ENCODE peak calls at places on chromosomes 11 and 22, in seven cellular contexts. W is psoas muscle, K is stomach, C is endothelial cell of umbilical vein, X is cardiac muscle cell, N is OCI-LY7, D is ovary. Q is an unnamed sample. For H3K4me1, the result is how much of the 10 kb centered on the place peaks cover.

GRCh38 chr11:1656061-1656441 is 26.5 kb downstream of the KRTAP5-5 start:
- DNase-seq in N (no peak), W (no peak), K (peak), X (no peak), D (no peak), C (no peak), Q (peak)

GRCh38 chr11:113906038-113906437 is 1.4 kb downstream of the HTR3B start:
- DNase-seq in N (no peak), X (peak), K (peak), C (no peak), W (no peak), D (no peak), Q (peak)

GRCh38 chr11:78351979-78352731 is 65.5 kb downstream of the GAB2 start:
- DNase-seq in C (no peak), N (no peak), D (no peak), X (peak), W (no peak), K (no peak), Q (no peak)

GRCh38 chr11:35424157-35424945 is 5.0 kb upstream of the SLC1A2 start:
- DNase-seq in D (no peak), W (no peak), X (no peak), N (no peak), K (no peak), C (no peak), Q (no peak)

GRCh38 chr11:82980292-82980691 is 78.8 kb downstream of the DDIAS start:
- DNase-seq in W (no peak), N (no peak), D (no peak), X (no peak), K (no peak), C (peak), Q (no peak)

GRCh38 chr11:96426356-96427103 is 36.7 kb downstream of the JRKL start:
- DNase-seq in X (peak), W (no peak), D (no peak), C (peak), K (no peak), N (peak), Q (no peak)

GRCh38 chr11:114057605-114058004 is 1.9 kb upstream of the ZBTB16 start:
- DNase-seq in W (no peak), K (no peak), N (no peak), C (no peak), X (no peak), D (no peak), Q (no peak)

GRCh38 chr22:34877506-34877905 is 188.5 kb upstream of the ISX start:
- DNase-seq in C (no peak), X (no peak), K (no peak), D (no peak), N (no peak), W (no peak), Q (no peak)

GRCh38 chr11:10605941-10606381 is 37.5 kb upstream of the LYVE1 start:
- DNase-seq in C (peak), X (peak), K (peak), N (no peak), D (peak), W (peak), Q (no peak)

GRCh38 chr11:81267246-81267645 is 1466.4 kb downstream of the FAM181B start:
- DNase-seq in W (no peak), K (no peak), X (no peak), D (no peak), N (no peak), C (no peak), Q (no peak)

GRCh38 chr22:30325065-30325720 is 1.5 kb downstream of the TBC1D10A start:
- DNase-seq in W (peak), C (no peak), X (peak), D (peak), K (peak), N (no peak), Q (no peak)

GRCh38 chr22:41047741-41048140 is 44.7 kb upstream of the EP300 start:
- DNase-seq in W (no peak), K (no peak), C (no peak), X (no peak), N (no peak), D (no peak), Q (no peak)

GRCh38 chr22:17086301-17086700 is 1.5 kb downstream of the IL17RA start:
- DNase-seq in K (no peak), C (no peak), N (no peak), D (no peak), X (no peak), W (no peak), Q (no peak)

GRCh38 chr11:70268526-70268925 is 2.0 kb upstream of the PPFIA1 start:
- DNase-seq in D (no peak), X (no peak), K (no peak), W (no peak), N (no peak), C (no peak), Q (no peak)

GRCh38 chr11:1053121-1053901 is 16.8 kb upstream of the MUC6 start:
- DNase-seq in N (no peak), C (no peak), K (no peak), X (no peak), D (peak), W (peak), Q (no peak)

GRCh38 chr11:95791385-95792033 is 1.2 kb downstream of the CEP57 start:
- DNase-seq in D (no peak), C (no peak), W (no peak), N (no peak), X (no peak), K (no peak), Q (no peak)

GRCh38 chr11:12167098-12167999 is 57.0 kb downstream of the MICAL2 start:
- DNase-seq in K (no peak), W (no peak), X (no peak), C (peak), N (no peak), D (no peak), Q (peak)

GRCh38 chr22:40434101-40434500 is 63.7 kb downstream of the SGSM3 start:
- DNase-seq in W (no peak), C (no peak), D (no peak), N (no peak), K (no peak), X (no peak), Q (no peak)

GRCh38 chr11:134411887-134412507 is at the start of gene B3GAT1:
- DNase-seq in X (peak), W (no peak), K (no peak), D (peak), C (no peak), N (no peak), Q (no peak)

GRCh38 chr22:19607198-19608113 is 83.2 kb upstream of the CLDN5 start:
- DNase-seq in N (peak), C (peak), K (peak), D (peak), W (peak), X (no peak), Q (no peak)

GRCh38 chr11:115221461-115222069 is 282.6 kb downstream of the CADM1 start:
- DNase-seq in W (no peak), N (peak), K (no peak), C (no peak), D (no peak), X (no peak), Q (no peak)

DNA sequence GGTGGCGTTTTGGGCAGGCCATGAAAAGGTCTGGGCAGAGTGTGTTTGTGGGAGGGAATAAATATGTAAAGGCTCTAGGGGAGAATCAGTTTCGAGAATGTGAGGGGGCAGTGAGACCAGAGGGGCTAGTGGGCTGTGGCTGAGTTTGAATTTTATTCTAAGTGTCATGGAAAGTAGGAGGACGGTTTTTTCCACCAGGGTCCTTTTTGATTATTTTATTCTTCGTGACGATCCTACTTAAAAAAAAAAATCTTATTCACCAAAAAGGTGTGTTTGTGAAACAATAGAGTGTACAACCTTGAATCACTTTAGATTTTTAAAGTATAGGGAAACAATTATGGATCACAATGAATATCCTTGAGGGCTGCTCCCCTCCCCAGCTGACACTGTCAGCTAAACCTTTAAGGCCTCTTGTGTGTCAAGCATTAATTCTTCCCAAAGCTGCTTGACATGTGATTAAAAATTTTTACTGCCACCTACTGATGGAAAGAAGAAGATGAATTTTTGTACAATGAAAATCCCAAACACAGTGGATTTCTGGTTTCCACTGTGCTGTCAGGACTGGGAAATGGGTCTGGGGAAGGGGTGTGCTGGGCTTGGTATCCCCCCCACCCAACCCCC is 107.5 kb upstream of the OR4B1 start:
- DNase-seq in N (peak), C (peak), W (no peak), X (no peak), D (no peak), K (no peak), Q (no peak)
- TF ChIP-seq CTCF in N (no peak), C (peak), W (peak), X (peak), D (no peak), K (peak), Q (peak)

DNA sequence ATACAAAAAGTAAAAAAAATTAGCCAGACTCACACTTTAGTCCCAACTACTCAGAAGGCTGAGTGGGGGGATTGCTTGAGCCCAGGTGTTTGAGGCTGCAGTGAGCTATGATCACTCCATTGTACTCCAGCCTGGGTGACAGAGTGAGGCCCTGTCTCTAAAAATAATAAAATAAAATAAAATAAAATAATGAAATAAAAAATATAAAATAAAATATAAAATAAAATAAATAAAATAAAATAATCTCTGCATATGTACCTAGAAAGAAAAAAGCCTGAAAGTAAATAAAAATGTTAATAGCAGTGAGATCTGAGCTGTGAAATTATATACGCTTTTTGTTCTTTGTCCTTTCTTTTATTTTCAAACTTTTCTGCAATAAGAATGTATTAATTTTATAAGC is 17.1 kb upstream of the LRP5 start:
- DNase-seq in D (no peak), K (no peak), X (no peak), C (no peak), N (no peak), W (no peak), Q (no peak)
- H3K4me1 ChIP-seq in D (under half), K (under half), X (under half), C (under half), N (under half), W (under half), Q (under half)

GRCh38 chr11:110735431-110736157 is 23.4 kb upstream of the ARHGAP20 start:
- DNase-seq in K (no peak), N (no peak), C (peak), W (no peak), D (no peak), X (no peak), Q (no peak)

GRCh38 chr11:110734790-110735189 is 22.6 kb upstream of the ARHGAP20 start:
- DNase-seq in N (no peak), W (no peak), D (no peak), X (no peak), K (no peak), C (no peak), Q (no peak)

GRCh38 chr11:110737591-110737990 is 25.4 kb upstream of the ARHGAP20 start:
- DNase-seq in N (no peak), C (no peak), D (no peak), W (no peak), X (no peak), K (no peak), Q (no peak)

GRCh38 chr11:110736158-110736553 is 23.9 kb upstream of the ARHGAP20 start:
- DNase-seq in K (no peak), W (no peak), N (no peak), C (no peak), D (no peak), X (no peak), Q (no peak)

DNA sequence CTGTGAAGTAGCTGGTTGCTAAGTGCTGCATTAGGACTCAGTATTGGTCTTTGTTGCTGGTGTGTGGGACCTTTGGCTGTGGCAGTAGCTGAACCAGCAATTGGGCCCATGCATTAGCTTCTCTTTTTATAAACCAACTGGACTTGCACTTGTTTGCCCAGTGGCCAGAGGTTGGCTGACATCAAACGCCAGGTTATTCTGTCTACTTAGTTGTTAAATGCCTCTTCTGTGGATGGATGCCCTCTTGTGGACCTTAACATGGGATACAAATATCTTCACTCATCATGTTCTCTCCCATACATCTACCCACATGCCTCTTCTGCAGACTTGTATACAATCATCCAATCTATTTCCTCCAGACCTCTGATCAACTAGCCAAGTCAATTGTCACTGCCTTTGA is 26.4 kb upstream of the ARHGAP20 start:
- DNase-seq in W (no peak), D (no peak), X (no peak), K (no peak), C (no peak), N (no peak), Q (no peak)
- TF ChIP-seq CTCF in W (no peak), D (no peak), X (no peak), K (no peak), C (no peak), N (peak), Q (no peak)

GRCh38 chr11:44611687-44612437 is 46.4 kb downstream of the CD82 start:
- DNase-seq in N (peak), K (no peak), W (no peak), D (no peak), C (no peak), X (no peak), Q (no peak)
- H3K4me1 ChIP-seq in N (half or more), K (half or more), W (under half), D (under half), C (under half), X (under half), Q (under half)

DNA sequence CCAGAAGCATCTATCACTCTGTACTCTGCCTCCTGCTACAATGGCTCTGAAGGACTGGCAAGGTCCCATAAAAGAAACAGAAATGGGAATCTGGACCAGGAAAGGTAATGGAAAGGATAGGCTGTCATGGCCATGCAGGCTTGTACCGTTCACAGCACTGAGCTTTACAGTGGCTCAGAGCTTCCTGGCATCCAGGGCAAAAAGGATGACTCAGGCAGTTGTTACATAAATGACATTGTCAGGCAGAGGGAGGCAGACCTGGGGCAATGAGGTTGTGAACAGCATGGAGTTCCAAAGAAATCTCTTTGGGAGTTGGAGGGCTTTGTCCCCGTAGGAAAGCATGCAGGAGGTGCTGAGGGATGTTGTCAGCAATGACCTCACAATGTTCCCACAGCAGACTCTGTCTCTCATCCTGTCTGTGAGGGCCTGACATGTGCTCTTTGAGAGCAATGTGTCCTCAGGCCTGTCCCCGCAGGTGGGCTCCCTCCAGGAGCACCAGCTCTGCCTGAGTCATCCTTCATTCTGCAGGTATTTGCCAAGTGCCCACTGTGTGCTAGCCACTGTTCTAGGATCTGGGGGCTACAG is 25.9 kb upstream of the PDE2A start:
- DNase-seq in D (no peak), N (no peak), X (no peak), K (no peak), C (no peak), W (no peak), Q (no peak)
- TF ChIP-seq CTCF in D (no peak), N (no peak), X (no peak), K (no peak), C (no peak), W (no peak), Q (no peak)

Q was measured in Caco-2.